ENCODE peak calls at places on chromosome 15, in four cellular contexts. O is K562, Z is H1, G is GM12878. S is an unnamed sample.

GRCh38 chr15:65130941-65131340 is 2.7 kb downstream of the PDCD7 start:
- DNase-seq in G (no peak), O (no peak), Z (no peak), S (no peak)

GRCh38 chr15:74130089-74130848 is at the start of gene ISLR2:
- DNase-seq in O (no peak), G (no peak), Z (no peak), S (no peak)

GRCh38 chr15:29674661-29675533 is 147.4 kb downstream of the TJP1 start:
- DNase-seq in Z (peak), O (peak), G (no peak), S (peak)

GRCh38 chr15:25933456-25934158 is 70.5 kb upstream of the ATP10A start:
- DNase-seq in O (peak), G (peak), Z (peak), S (peak)

GRCh38 chr15:98754283-98755022 is 106.1 kb downstream of the IGF1R start:
- DNase-seq in O (no peak), G (no peak), Z (peak), S (no peak)

GRCh38 chr15:28981351-28981720 is 95.6 kb downstream of the APBA2 start:
- DNase-seq in O (no peak), Z (no peak), G (no peak), S (no peak)

GRCh38 chr15:91407237-91407889 is 307.3 kb downstream of the SV2B start:
- DNase-seq in G (no peak), O (no peak), Z (no peak), S (no peak)

GRCh38 chr15:100658895-100659294 is 56.5 kb downstream of the ASB7 start:
- DNase-seq in G (no peak), Z (no peak), O (no peak), S (no peak)

GRCh38 chr15:79640206-79640605 is 208.1 kb downstream of the MINAR1 start:
- DNase-seq in Z (no peak), O (no peak), G (no peak), S (peak)

GRCh38 chr15:92510163-92510882 is 116.6 kb downstream of the ST8SIA2 start:
- DNase-seq in O (no peak), Z (no peak), G (no peak), S (no peak)

GRCh38 chr15:96311639-96312038 is 18.9 kb upstream of the NR2F2 start:
- DNase-seq in G (no peak), O (no peak), Z (no peak), S (no peak)

GRCh38 chr15:23823508-23823907 is 136.4 kb upstream of the NDN start:
- DNase-seq in O (peak), Z (peak), G (no peak), S (peak)

GRCh38 chr15:83398591-83398990 is 48.5 kb upstream of the SH3GL3 start:
- DNase-seq in G (no peak), Z (no peak), O (no peak), S (no peak)

GRCh38 chr15:78682013-78682651 is 41.1 kb upstream of the CHRNB4 start:
- DNase-seq in G (no peak), O (no peak), Z (no peak), S (no peak)

DNA sequence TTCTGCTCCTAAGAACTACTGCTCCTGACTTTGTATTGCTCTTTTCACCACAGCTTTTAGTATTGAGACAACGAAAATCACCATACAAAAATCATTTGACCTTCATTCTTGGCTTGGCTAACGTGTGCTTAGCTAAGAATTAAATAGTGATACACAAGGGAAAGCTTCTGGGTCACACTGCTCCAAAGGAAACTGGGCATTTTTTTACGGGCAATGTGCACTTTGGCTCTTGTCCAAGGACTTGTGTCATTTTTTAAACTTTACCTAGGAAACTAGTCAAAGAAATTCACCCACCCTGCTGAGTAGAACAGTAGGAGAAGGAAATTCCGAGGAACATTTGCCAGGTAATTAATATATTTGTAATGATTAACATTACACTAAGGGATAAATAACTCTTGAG is 19.8 kb downstream of the WDR72 start:
- DNase-seq in G (no peak), Z (no peak), O (no peak), S (no peak)
- TF ChIP-seq ATF2 in G (no peak), Z (no peak), O (no peak), S (no peak)

GRCh38 chr15:49171790-49172189 is 1.7 kb downstream of the GALK2 start:
- DNase-seq in O (no peak), Z (no peak), G (no peak), S (no peak)
- TF ChIP-seq SIN3A in O (no peak), Z (no peak), G (no peak), S (no peak)

GRCh38 chr15:66652806-66653205 is 49.2 kb upstream of the SMAD6 start:
- DNase-seq in O (no peak), G (no peak), Z (no peak), S (no peak)

GRCh38 chr15:66649235-66649984 is 52.6 kb upstream of the SMAD6 start:
- DNase-seq in G (no peak), Z (no peak), O (no peak), S (no peak)

GRCh38 chr15:66650433-66650832 is 51.6 kb upstream of the SMAD6 start:
- DNase-seq in Z (no peak), O (peak), G (no peak), S (peak)

GRCh38 chr15:66651913-66652642 is 50.0 kb upstream of the SMAD6 start:
- DNase-seq in G (no peak), Z (no peak), O (no peak), S (peak)

GRCh38 chr15:66651198-66651597 is 50.8 kb upstream of the SMAD6 start:
- DNase-seq in O (no peak), G (no peak), Z (no peak), S (no peak)
- TF ChIP-seq ATF2 in O (no peak), G (no peak), Z (no peak), S (no peak)

GRCh38 chr15:71109130-71109529 is 6.1 kb upstream of the THSD4 start:
- DNase-seq in G (no peak), O (no peak), Z (no peak), S (no peak)
- TF ChIP-seq SIN3A in G (no peak), O (no peak), Z (no peak), S (no peak)

GRCh38 chr15:67716171-67716570 is 109.1 kb upstream of the SKOR1 start:
- DNase-seq in O (no peak), Z (no peak), G (no peak), S (no peak)

GRCh38 chr15:67717776-67718175 is 107.5 kb upstream of the SKOR1 start:
- DNase-seq in G (no peak), O (no peak), Z (no peak), S (no peak)

GRCh38 chr15:67719330-67719959 is 105.9 kb upstream of the SKOR1 start:
- DNase-seq in Z (no peak), G (no peak), O (no peak), S (no peak)

GRCh38 chr15:67720556-67721175 is 104.6 kb upstream of the SKOR1 start:
- DNase-seq in O (peak), Z (no peak), G (no peak), S (no peak)

GRCh38 chr15:67715166-67715565 is 110.1 kb upstream of the SKOR1 start:
- DNase-seq in G (no peak), O (no peak), Z (no peak), S (no peak)
- TF ChIP-seq ATF2 in G (no peak), O (no peak), Z (no peak), S (no peak)

GRCh38 chr15:94203321-94203720 is 28.0 kb upstream of the MCTP2 start:
- DNase-seq in G (no peak), O (no peak), Z (no peak), S (no peak)

GRCh38 chr15:94205366-94205765 is 26.0 kb upstream of the MCTP2 start:
- DNase-seq in G (no peak), O (no peak), Z (no peak), S (no peak)

GRCh38 chr15:94206463-94207167 is 24.7 kb upstream of the MCTP2 start:
- DNase-seq in G (no peak), Z (no peak), O (no peak), S (no peak)
- TF ChIP-seq SIN3A in G (no peak), Z (no peak), O (no peak), S (no peak)

S was measured in HepG2.